ENCODE peak calls at places on chromosomes 7 and 10, in seven cellular contexts. H, W, I, K, Y, Z and A are unnamed samples.

GRCh38 chr7:131294553-131294952 is 33.1 kb upstream of the MKLN1 start:
- DNase-seq in Z (no peak), I (no peak), W (no peak), K (no peak), H (no peak), Y (peak; percentile 30), A (no peak)

GRCh38 chr7:158595068-158595467 is 7.4 kb upstream of the PTPRN2 start:
- DNase-seq in W (no peak), Z (no peak), H (peak; percentile 46), K (no peak), I (no peak), Y (peak; percentile 45), A (no peak)

GRCh38 chr7:25171071-25171470 is 46.0 kb upstream of the CYCS start:
- DNase-seq in K (no peak), Y (no peak), W (no peak), I (no peak), Z (no peak), H (no peak), A (no peak)

GRCh38 chr7:2751086-2751485 is 63.1 kb downstream of the AMZ1 start:
- DNase-seq in K (no peak), Y (peak; percentile 34), W (no peak), Z (no peak), I (no peak), H (no peak), A (no peak)

GRCh38 chr10:122162566-122163181 is 108.4 kb upstream of the BTBD16 start:
- DNase-seq in I (no peak), W (peak; percentile 53), H (no peak), K (no peak), Y (no peak), Z (no peak), A (no peak)

GRCh38 chr10:42987575-42987974 is 89.3 kb upstream of the RET start:
- DNase-seq in K (no peak), W (no peak), Y (no peak), Z (no peak), I (no peak), H (no peak), A (no peak)

GRCh38 chr10:26334932-26335573 is 103.1 kb upstream of the APBB1IP start:
- DNase-seq in I (peak; percentile 72), Y (peak; percentile 69), W (peak; percentile 32), H (peak; percentile 72), K (peak; percentile 59), Z (peak; percentile 56), A (no peak)

GRCh38 chr7:150978136-150978789 is at the start of gene KCNH2:
- DNase-seq in H (no peak), K (peak; percentile 95), I (peak; percentile 25), Z (no peak), W (peak; percentile 86), Y (no peak), A (peak; percentile 81)

GRCh38 chr7:49327155-49327554 is 402.8 kb downstream of the CDC14C start:
- DNase-seq in H (no peak), Z (no peak), I (no peak), Y (no peak), K (no peak), W (no peak), A (no peak)

GRCh38 chr10:35166607-35167006 is 40.0 kb downstream of the CREM start:
- DNase-seq in I (no peak), Y (no peak), Z (no peak), K (no peak), W (no peak), H (no peak), A (no peak)